ENCODE peak calls at places on chromosome 13, in four cellular contexts. X is H1, Z is K562, O is GM12878. U is an unnamed sample.

GRCh38 chr13:29817604-29818378 is 32.6 kb downstream of the UBL3 start:
- DNase-seq in X (no peak), Z (no peak), O (peak), U (peak)

GRCh38 chr13:43363156-43363918 is 340.0 kb downstream of the DNAJC15 start:
- DNase-seq in X (no peak), Z (no peak), O (no peak), U (no peak)

GRCh38 chr13:112970552-112971287 is 1.7 kb downstream of the MCF2L start:
- DNase-seq in X (no peak), Z (no peak), O (no peak), U (no peak)

GRCh38 chr13:73403362-73404150 is 344.8 kb downstream of the KLF5 start:
- DNase-seq in X (no peak), Z (no peak), O (no peak), U (no peak)

GRCh38 chr13:37475151-37475550 is 123.4 kb downstream of the POSTN start:
- DNase-seq in X (no peak), Z (no peak), O (no peak), U (no peak)

GRCh38 chr13:34816543-34816942 is 125.5 kb upstream of the NBEA start:
- DNase-seq in X (no peak), Z (no peak), O (no peak), U (no peak)

GRCh38 chr13:110421696-110422395 is 114.8 kb downstream of the COL4A2 start:
- DNase-seq in X (no peak), Z (no peak), O (no peak), U (no peak)

GRCh38 chr13:112067871-112068305 is 939 bp downstream of the SOX1 start:
- DNase-seq in X (peak), Z (no peak), O (no peak), U (no peak)

GRCh38 chr13:40271931-40272775 is 394.3 kb downstream of the FOXO1 start:
- DNase-seq in X (no peak), Z (no peak), O (no peak), U (no peak)
- TF ChIP-seq NRF1 in X (no peak), Z (no peak), O (no peak), U (no peak)

DNA sequence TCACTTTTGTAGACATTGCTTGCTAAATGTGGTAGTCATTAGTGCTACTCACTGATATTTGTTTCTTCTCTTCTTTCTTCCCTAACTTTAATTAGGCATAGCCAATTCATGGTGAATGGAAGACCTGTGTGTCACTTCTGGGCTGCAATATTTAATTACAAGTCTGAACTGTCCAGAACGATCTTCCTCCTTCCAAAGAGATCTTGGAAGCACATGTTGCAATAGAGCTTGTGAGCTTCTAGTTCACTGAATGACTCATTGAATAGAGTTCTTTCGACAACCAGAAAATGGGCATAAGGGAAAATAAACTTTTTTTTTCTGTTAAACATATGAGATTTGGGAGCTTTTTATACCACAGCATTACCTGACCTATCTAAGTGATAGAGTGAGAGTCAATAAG is 1264.6 kb downstream of the PCDH9 start:
- DNase-seq in X (no peak), Z (no peak), O (no peak), U (no peak)
- TF ChIP-seq NRF1 in X (no peak), Z (no peak), O (no peak), U (no peak)

GRCh38 chr13:49630580-49630979 is 2.3 kb downstream of the ARL11 start:
- DNase-seq in X (no peak), Z (no peak), O (no peak), U (no peak)
- TF ChIP-seq NRF1 in X (no peak), Z (no peak), O (no peak), U (no peak)

GRCh38 chr13:77055158-77055557 is 28.2 kb upstream of the FBXL3 start:
- DNase-seq in X (no peak), Z (no peak), O (no peak), U (no peak)
- TF ChIP-seq NRF1 in X (no peak), Z (no peak), O (no peak), U (no peak)

GRCh38 chr13:49044849-49045248 is 69.1 kb downstream of the FNDC3A start:
- DNase-seq in X (no peak), Z (no peak), O (no peak), U (no peak)

GRCh38 chr13:49044008-49044407 is 68.3 kb downstream of the FNDC3A start:
- DNase-seq in X (no peak), Z (no peak), O (no peak), U (no peak)

GRCh38 chr13:49046002-49046401 is 70.3 kb downstream of the FNDC3A start:
- DNase-seq in X (no peak), Z (no peak), O (no peak), U (no peak)

GRCh38 chr13:49042476-49042875 is 66.8 kb downstream of the FNDC3A start:
- DNase-seq in X (no peak), Z (no peak), O (no peak), U (no peak)

DNA sequence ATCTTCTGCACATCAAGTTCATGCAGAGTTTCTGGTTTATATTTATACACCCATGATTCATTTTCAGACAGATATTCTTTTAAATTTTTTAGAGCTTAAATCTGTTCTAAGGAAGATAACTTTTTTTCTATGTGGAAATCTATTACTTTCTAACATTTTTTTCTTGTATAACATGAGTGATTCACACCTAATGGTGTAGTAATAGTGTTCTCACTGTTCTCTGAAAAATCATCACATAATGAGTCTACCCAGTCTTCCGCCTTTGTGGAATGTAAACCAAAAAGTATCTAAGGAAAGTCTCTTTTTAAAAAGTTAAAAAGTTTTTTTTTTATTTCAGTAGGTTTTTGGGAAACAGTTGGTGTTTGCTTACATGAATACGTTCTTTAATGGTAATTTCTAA is 70.8 kb downstream of the FNDC3A start:
- DNase-seq in X (no peak), Z (no peak), O (no peak), U (no peak)
- TF ChIP-seq NRF1 in X (no peak), Z (no peak), O (no peak), U (no peak)

DNA sequence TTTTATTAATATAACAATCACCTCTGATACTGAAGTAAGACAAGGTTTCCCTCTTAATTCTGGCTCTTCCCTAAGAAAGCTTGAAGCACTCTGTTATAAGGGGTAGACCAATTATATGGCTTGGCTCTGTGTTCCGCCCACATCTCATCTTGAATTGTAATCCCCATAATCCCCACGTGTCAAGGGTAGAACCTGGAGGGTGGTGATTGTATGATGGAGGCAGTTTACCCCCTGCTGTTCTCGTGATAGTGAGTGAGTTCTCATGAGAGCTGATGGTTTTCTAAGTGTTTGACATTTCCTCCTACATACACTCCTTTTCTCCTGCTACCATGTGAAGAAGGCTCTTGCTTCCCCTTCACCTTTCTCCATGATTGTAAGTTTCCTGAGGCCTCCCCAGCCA is 363.8 kb upstream of the PCDH20 start:
- DNase-seq in X (no peak), Z (no peak), O (no peak), U (no peak)
- TF ChIP-seq NRF1 in X (no peak), Z (no peak), O (no peak), U (no peak)

DNA sequence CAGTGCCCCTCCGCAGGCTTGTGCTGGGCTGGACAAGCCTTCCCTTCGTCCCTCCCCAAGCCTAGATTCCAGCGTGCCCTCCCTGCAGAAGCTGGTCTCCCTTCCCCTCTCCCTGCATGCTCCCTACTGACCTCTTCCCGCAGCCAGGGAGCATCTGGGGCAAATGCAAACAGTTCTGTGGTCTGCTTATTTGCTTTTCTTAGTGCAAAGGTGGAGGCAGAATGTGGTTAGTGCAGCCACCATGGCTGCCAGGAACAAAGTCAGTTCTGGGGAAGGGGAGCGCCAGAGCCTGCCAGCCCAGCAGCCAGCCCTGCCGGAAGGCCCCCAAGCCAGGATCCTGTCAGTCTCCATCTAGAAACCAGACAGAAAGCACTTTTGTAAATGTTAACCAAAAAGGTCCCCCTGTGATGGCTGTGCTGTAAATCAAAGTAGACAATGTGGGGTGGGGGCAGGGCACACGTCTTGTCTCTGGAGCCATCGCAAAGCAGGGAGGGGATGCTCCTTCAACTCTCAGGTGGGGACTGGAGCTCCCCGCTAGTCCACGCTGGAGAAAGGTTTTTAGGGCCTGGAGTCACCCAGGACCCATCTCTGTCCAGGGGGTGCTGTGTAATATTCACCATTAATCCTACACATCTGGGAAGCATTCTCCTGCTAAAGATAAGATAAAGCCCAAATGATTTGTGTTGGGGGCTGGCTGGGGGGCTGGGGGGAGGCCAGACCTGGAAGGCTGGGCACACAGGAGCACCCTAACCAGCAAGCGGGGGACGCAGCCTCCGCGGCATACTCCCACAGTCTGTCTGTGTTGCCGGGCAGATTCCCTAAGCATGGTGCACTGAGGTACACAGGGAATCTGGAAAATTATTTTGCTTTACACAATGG is 30.9 kb downstream of the SERP2 start:
- DNase-seq in X (no peak), Z (no peak), O (no peak), U (peak)
- TF ChIP-seq NRF1 in X (no peak), Z (no peak), O (no peak), U (no peak)

GRCh38 chr13:70994204-70994603 is 872.8 kb downstream of the DACH1 start:
- DNase-seq in X (no peak), Z (no peak), O (no peak), U (no peak)

DNA sequence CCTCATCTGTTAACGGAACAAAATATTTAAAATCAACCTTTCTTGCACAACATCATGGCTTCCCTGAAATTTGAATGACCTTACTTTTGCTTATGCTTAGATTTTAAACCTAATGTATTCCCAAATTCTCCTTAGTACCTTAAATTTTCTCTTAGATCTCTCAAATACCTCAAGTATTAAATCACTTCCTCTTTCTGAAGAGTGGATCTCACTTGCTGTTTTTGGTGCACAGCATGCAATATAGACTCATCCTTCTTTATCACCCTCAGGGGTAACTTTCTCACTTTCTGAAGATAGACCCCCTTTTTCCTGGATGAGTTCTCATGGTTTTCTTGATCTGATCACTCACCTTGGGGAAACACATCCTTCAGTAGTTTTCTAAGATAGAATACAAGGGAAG is 871.7 kb downstream of the DACH1 start:
- DNase-seq in X (no peak), Z (no peak), O (no peak), U (no peak)
- TF ChIP-seq NRF1 in X (no peak), Z (no peak), O (no peak), U (no peak)

GRCh38 chr13:31151837-31152236 is 9.9 kb downstream of the HSPH1 start:
- DNase-seq in X (no peak), Z (no peak), O (no peak), U (no peak)

GRCh38 chr13:31149604-31150003 is 12.1 kb downstream of the HSPH1 start:
- DNase-seq in X (no peak), Z (no peak), O (no peak), U (no peak)

GRCh38 chr13:31159306-31159705 is 2.4 kb downstream of the HSPH1 start:
- DNase-seq in X (no peak), Z (no peak), O (no peak), U (no peak)

GRCh38 chr13:31150315-31150985 is 11.3 kb downstream of the HSPH1 start:
- DNase-seq in X (no peak), Z (no peak), O (no peak), U (no peak)

DNA sequence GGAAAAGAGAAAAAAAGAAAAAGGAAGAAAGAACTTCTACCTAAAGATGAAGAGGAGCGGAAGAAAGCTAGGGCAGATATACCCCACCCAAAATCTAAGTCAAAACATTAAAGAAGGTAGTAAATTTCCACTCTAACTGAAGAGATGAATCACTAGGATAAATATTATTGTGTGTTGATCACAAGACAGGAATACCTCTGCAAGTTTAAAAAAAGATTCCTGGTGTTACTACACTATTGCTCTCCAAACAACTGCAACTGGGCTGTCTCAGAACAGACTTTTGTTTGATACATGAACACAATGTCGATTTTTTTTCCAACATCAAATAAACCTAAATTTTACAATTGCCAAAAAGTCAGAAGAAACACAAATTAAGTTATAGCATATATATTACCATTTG is 6.8 kb downstream of the HSPH1 start:
- DNase-seq in X (no peak), Z (no peak), O (no peak), U (no peak)
- TF ChIP-seq NRF1 in X (no peak), Z (no peak), O (no peak), U (no peak)